ENCODE peak calls at places on chromosomes 1 and 21, in five cellular contexts. V is sigmoid colon, U is Panc1, G is GM23338, X is endothelial cell of umbilical vein. N is an unnamed sample.
A peak's percentile ranks its signal among the peaks of the same experiment; 100 is the strongest.

GRCh38 chr1:211557894-211558625 is 20.9 kb downstream of the SLC30A1 start:
- DNase-seq in V (no peak), U (no peak), G (no peak), X (no peak), N (no peak)

GRCh38 chr1:3251099-3251809 is 182.3 kb downstream of the PRDM16 start:
- DNase-seq in V (no peak), U (no peak), G (no peak), X (no peak), N (no peak)

GRCh38 chr1:205976036-205976435 is 27.2 kb downstream of the RAB7B start:
- DNase-seq in V (peak; percentile 48), U (no peak), G (no peak), X (no peak), N (no peak)

GRCh38 chr1:198367296-198367695 is 173.2 kb downstream of the ATP6V1G3 start:
- DNase-seq in V (no peak), U (no peak), G (no peak), X (no peak), N (no peak)

GRCh38 chr1:59814180-59814900 is 409 bp upstream of the HOOK1 start:
- DNase-seq in V (no peak), U (no peak), G (peak; percentile 94), X (no peak), N (no peak)

GRCh38 chr1:229323885-229324553 is 18.8 kb downstream of the CCSAP start:
- DNase-seq in V (no peak), U (no peak), G (no peak), X (no peak), N (no peak)

GRCh38 chr1:5551274-5551966 is 440.8 kb downstream of the NPHP4 start:
- DNase-seq in V (no peak), U (no peak), G (no peak), X (no peak), N (no peak)

GRCh38 chr1:182147136-182147815 is 85.8 kb upstream of the ZNF648 start:
- DNase-seq in V (no peak), U (no peak), G (no peak), X (no peak), N (no peak)

GRCh38 chr1:73781257-73781656 is 416.7 kb downstream of the LRRIQ3 start:
- DNase-seq in V (no peak), U (no peak), G (no peak), X (no peak), N (no peak)

GRCh38 chr1:180311011-180311730 is 81.1 kb downstream of the LHX4 start:
- DNase-seq in V (no peak), U (peak; percentile 69), G (no peak), X (no peak), N (no peak)

GRCh38 chr1:202796670-202797069 is 11.6 kb downstream of the KDM5B start:
- DNase-seq in V (no peak), U (no peak), G (no peak), X (no peak), N (no peak)

GRCh38 chr1:160546942-160547341 is 23.9 kb upstream of the SLAMF6 start:
- DNase-seq in V (no peak), U (no peak), G (no peak), X (no peak), N (no peak)

GRCh38 chr1:61287734-61288133 is 205.4 kb downstream of the NFIA start:
- DNase-seq in V (no peak), U (no peak), G (no peak), X (peak; percentile 90), N (no peak)

GRCh38 chr1:5811419-5811818 is 180.8 kb downstream of the NPHP4 start:
- DNase-seq in V (no peak), U (no peak), G (no peak), X (no peak), N (no peak)

GRCh38 chr21:18384771-18385170 is 18.8 kb downstream of the TMPRSS15 start:
- DNase-seq in V (no peak), U (no peak), G (peak; percentile 76), X (peak; percentile 1), N (no peak)

GRCh38 chr1:224919508-224919907 is 10.0 kb upstream of the DNAH14 start:
- DNase-seq in V (no peak), U (no peak), G (no peak), X (no peak), N (no peak)

GRCh38 chr1:224528900-224529299 is 87.2 kb upstream of the CNIH3 start:
- DNase-seq in V (no peak), U (no peak), G (no peak), X (peak; percentile 84), N (no peak)

GRCh38 chr1:90946630-90947029 is 75.2 kb downstream of the ZNF644 start:
- DNase-seq in V (no peak), U (no peak), G (no peak), X (no peak), N (no peak)

GRCh38 chr1:244865820-244866219 is 1.5 kb upstream of the HNRNPU start:
- DNase-seq in V (no peak), U (no peak), G (no peak), X (no peak), N (no peak)

GRCh38 chr1:19872190-19872589 is 10.0 kb upstream of the OTUD3 start:
- DNase-seq in V (no peak), U (no peak), G (no peak), X (no peak), N (no peak)

GRCh38 chr1:117904485-117904884 is 24.9 kb downstream of the GDAP2 start:
- DNase-seq in V (no peak), U (no peak), G (no peak), X (no peak), N (no peak)

GRCh38 chr1:25796807-25797458 is 3.1 kb upstream of the SELENON start:
- DNase-seq in V (peak; percentile 90), U (peak; percentile 43), G (peak; percentile 95), X (peak; percentile 73), N (peak; percentile 45)

GRCh38 chr1:44347280-44347679 is 7.8 kb downstream of the ERI3 start:
- DNase-seq in V (no peak), U (no peak), G (no peak), X (no peak), N (no peak)

GRCh38 chr1:32754282-32755097 is 51.9 kb upstream of the SYNC start:
- DNase-seq in V (no peak), U (no peak), G (peak; percentile 95), X (no peak), N (no peak)

GRCh38 chr1:93692001-93692400 is 10.4 kb upstream of the BCAR3 start:
- DNase-seq in V (peak; percentile 40), U (no peak), G (no peak), X (peak; percentile 33), N (no peak)

GRCh38 chr1:93694833-93695232 is 13.2 kb upstream of the BCAR3 start:
- DNase-seq in V (no peak), U (no peak), G (peak; percentile 33), X (no peak), N (no peak)

GRCh38 chr1:93694039-93694438 is 12.4 kb upstream of the BCAR3 start:
- DNase-seq in V (no peak), U (no peak), G (no peak), X (peak; percentile 12), N (no peak)

GRCh38 chr1:93692451-93692861 is 10.8 kb upstream of the BCAR3 start:
- DNase-seq in V (no peak), U (no peak), G (no peak), X (no peak), N (no peak)

GRCh38 chr1:93692983-93693591 is 11.4 kb upstream of the BCAR3 start:
- DNase-seq in V (no peak), U (peak; percentile 87), G (no peak), X (peak; percentile 77), N (no peak)
- TF ChIP-seq POLR2AphosphoS5 in V (no peak), U (no peak), G (no peak), X (peak; percentile 78), N (no peak)

DNA sequence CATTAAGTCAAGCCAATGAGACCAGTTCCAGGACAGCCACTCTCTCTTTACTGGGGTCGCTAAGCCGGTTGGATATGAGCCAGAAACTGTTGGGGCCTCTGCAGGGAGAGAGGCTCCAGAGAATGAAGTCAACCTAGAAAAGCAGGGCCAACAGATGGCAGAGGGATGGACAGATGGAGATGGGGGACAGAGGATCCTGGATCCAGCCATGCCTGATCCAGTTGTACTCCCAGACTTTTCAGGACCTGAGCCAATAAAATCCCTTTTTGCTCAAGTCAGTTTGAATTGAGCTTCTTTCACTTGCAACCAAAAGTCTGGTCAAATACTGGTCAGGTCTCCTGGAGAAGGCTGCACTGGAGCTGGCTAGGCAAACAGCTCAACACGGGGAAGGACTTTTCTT is 2.2 kb downstream of the DHCR24 start:
- DNase-seq in V (no peak), U (no peak), G (no peak), X (no peak), N (no peak)
- H3K4me3 ChIP-seq in V (no peak overlapping the region), U (peak overlapping the region; percentile 90), G (peak overlapping the region; percentile 97), X (no peak overlapping the region), N (peak overlapping the region; percentile 91)

GRCh38 chr1:42335809-42336518 is 929 bp upstream of the FOXJ3 start:
- DNase-seq in V (no peak), U (no peak), G (no peak), X (peak; percentile 39), N (no peak)

GRCh38 chr1:42340898-42341297 is 5.9 kb upstream of the FOXJ3 start:
- DNase-seq in V (no peak), U (no peak), G (no peak), X (no peak), N (no peak)

GRCh38 chr1:42336978-42337377 is 1.9 kb upstream of the FOXJ3 start:
- DNase-seq in V (no peak), U (no peak), G (no peak), X (no peak), N (no peak)

GRCh38 chr1:42343049-42343448 is 8.0 kb upstream of the FOXJ3 start:
- DNase-seq in V (no peak), U (no peak), G (no peak), X (no peak), N (no peak)

GRCh38 chr1:42340093-42340492 is 5.1 kb upstream of the FOXJ3 start:
- DNase-seq in V (no peak), U (peak; percentile 85), G (peak; percentile 26), X (no peak), N (no peak)
- TF ChIP-seq POLR2AphosphoS5 in V (no peak), U (peak; percentile 91), G (no peak), X (no peak), N (no peak)

GRCh38 chr21:45748593-45748992 is 105.1 kb downstream of the PCBP3 start:
- DNase-seq in V (no peak), U (no peak), G (no peak), X (no peak), N (no peak)

GRCh38 chr21:45749974-45750373 is 106.4 kb downstream of the PCBP3 start:
- DNase-seq in V (no peak), U (no peak), G (no peak), X (no peak), N (no peak)

GRCh38 chr21:45753445-45753844 is 109.9 kb downstream of the PCBP3 start:
- DNase-seq in V (no peak), U (no peak), G (no peak), X (no peak), N (no peak)

GRCh38 chr21:45747802-45748445 is 104.4 kb downstream of the PCBP3 start:
- DNase-seq in V (no peak), U (no peak), G (peak; percentile 35), X (no peak), N (no peak)

GRCh38 chr21:45750924-45751323 is 107.4 kb downstream of the PCBP3 start:
- DNase-seq in V (no peak), U (no peak), G (no peak), X (no peak), N (no peak)
- H3K4me3 ChIP-seq in V (no peak overlapping the region), U (no peak overlapping the region), G (no peak overlapping the region), X (no peak overlapping the region), N (no peak overlapping the region)